ENCODE peak calls at places on chromosomes 6 and 20, in five cellular contexts. E is astrocyte, S is SK-N-SH, A is neural progenitor cell, D is IMR-90. R is an unnamed sample. For H3K9me3, the result is how much of the 10 kb centered on the place peaks cover.

GRCh38 chr6:5899216-5900045 is 107.3 kb downstream of the NRN1 start:
- DNase-seq in E (no peak), S (no peak), A (no peak), D (no peak), R (no peak)

GRCh38 chr6:125142614-125143013 is 11.0 kb upstream of the TPD52L1 start:
- DNase-seq in E (peak), S (no peak), A (no peak), D (peak), R (no peak)

GRCh38 chr6:157518399-157519250 is 137.6 kb downstream of the ZDHHC14 start:
- DNase-seq in E (no peak), S (no peak), A (no peak), D (peak), R (no peak)

GRCh38 chr6:159654483-159655098 is 38.5 kb downstream of the SOD2 start:
- DNase-seq in E (peak), S (peak), A (peak), D (peak), R (no peak)

GRCh38 chr6:168136001-168136400 is 57.0 kb upstream of the FRMD1 start:
- DNase-seq in E (no peak), S (no peak), A (no peak), D (no peak), R (peak)

GRCh38 chr6:81003156-81003555 is 749.3 kb downstream of the TENT5A start:
- DNase-seq in E (peak), S (no peak), A (no peak), D (no peak), R (no peak)

GRCh38 chr6:90403489-90404381 is 107.1 kb upstream of the BACH2 start:
- DNase-seq in E (peak), S (peak), A (peak), D (peak), R (peak)

GRCh38 chr6:6434151-6434550 is 113.7 kb upstream of the F13A1 start:
- DNase-seq in E (no peak), S (no peak), A (no peak), D (no peak), R (no peak)

GRCh38 chr20:37517371-37517748 is 3.7 kb upstream of the NNAT start:
- DNase-seq in E (no peak), S (no peak), A (no peak), D (no peak), R (no peak)

GRCh38 chr20:21202284-21202683 is 76.4 kb downstream of the KIZ start:
- DNase-seq in E (peak), S (no peak), A (no peak), D (peak), R (no peak)

GRCh38 chr6:44915111-44915510 is 413.0 kb upstream of the RUNX2 start:
- DNase-seq in E (peak), S (no peak), A (no peak), D (no peak), R (no peak)

GRCh38 chr20:35560105-35560511 is 18.2 kb downstream of the ERGIC3 start:
- DNase-seq in E (no peak), S (no peak), A (no peak), D (no peak), R (no peak)

GRCh38 chr6:79868098-79868722 is 79.1 kb downstream of the ELOVL4 start:
- DNase-seq in E (peak), S (peak), A (peak), D (peak), R (no peak)

GRCh38 chr6:63864934-63865333 is 229.3 kb downstream of the PHF3 start:
- DNase-seq in E (no peak), S (no peak), A (no peak), D (no peak), R (no peak)

GRCh38 chr6:527989-528673 is 128.8 kb downstream of the HUS1B start:
- DNase-seq in E (no peak), S (no peak), A (no peak), D (no peak), R (no peak)

GRCh38 chr6:35400901-35401311 is 51.2 kb upstream of the FANCE start:
- DNase-seq in E (peak), S (peak), A (no peak), D (peak), R (no peak)

GRCh38 chr6:20953019-20953418 is 418.8 kb downstream of the CDKAL1 start:
- DNase-seq in E (no peak), S (peak), A (peak), D (no peak), R (no peak)

GRCh38 chr20:56952258-56952929 is 314.0 kb downstream of the BMP7 start:
- DNase-seq in E (no peak), S (no peak), A (no peak), D (no peak), R (no peak)

GRCh38 chr20:56949318-56949717 is 317.1 kb downstream of the BMP7 start:
- DNase-seq in E (no peak), S (no peak), A (no peak), D (no peak), R (no peak)

GRCh38 chr20:56956536-56956935 is 309.9 kb downstream of the BMP7 start:
- DNase-seq in E (no peak), S (no peak), A (no peak), D (no peak), R (no peak)

GRCh38 chr20:56955673-56956072 is 310.8 kb downstream of the BMP7 start:
- DNase-seq in E (no peak), S (no peak), A (peak), D (no peak), R (no peak)

DNA sequence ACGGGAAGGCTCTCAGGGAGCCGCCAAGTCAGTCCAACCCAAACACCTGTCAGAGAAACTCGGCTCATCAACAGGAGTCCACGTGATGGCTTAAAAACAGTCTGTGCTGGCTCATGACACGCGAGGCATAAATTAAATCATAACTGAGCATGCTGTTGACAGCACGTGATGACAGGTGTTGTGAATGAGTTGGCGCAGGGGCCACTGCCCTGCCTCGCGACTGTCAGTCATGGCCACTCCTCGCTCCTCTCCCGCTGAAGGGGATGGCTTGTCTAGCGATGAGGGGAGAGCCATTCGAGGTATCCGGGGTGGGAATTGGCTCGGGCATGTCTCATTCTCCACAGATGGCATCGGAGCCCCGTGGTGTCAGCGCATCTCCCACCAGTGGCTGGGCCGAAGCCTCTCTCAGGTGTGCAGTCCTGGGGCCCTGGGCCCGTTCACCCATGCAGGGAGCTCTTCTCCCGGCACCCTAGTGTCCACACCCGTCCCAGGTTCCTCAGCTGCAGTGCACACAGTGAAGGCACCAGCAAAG is 313.3 kb downstream of the BMP7 start:
- DNase-seq in E (no peak), S (no peak), A (no peak), D (no peak), R (no peak)
- H3K9me3 ChIP-seq in E (under half), S (under half), A (under half), D (under half), R (under half)

DNA sequence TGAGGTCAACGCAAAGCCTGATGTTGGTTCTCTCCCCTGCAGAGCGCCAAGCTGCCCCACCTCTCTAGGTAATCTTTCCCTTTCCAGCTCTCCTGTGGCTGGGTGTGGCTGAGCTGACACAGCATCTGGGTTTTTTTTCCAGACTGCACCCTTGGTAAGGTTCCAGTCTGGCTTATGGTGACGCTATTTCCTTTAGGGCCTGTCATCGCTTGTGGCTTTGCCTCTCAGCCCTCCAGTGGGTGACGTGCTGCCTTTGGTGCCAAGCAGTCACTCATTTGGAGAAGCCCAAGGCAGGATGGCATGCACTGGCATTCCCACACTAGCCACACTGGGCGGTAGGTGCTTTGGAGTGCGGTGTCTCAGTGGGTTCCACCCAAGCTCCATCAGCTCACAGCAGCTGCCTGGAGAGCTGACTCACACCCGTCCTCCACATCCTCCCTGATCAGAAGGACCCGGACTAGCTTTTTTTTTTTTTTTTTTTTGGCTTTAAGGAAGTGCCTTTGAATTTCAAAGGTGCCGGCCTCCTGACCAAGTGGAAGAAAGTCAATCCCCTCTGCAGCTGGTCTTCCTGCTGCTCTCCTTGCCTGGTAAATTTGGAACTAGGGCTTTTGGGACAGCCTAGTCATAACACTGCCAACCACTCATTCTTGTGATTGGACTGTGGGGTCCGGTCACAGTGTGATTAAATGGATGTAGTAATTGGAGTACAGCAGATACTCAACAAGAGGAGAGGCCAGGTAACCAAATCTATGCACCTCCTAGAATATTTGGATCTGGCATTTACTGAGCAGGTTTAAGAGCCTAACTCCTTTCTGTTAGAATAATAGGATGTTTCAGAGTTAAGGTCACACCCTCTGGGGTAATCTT is 153.6 kb downstream of the CD83 start:
- DNase-seq in E (peak), S (no peak), A (no peak), D (peak), R (peak)
- H3K4me3 ChIP-seq in E (no peak), S (no peak), A (no peak), D (no peak), R (no peak)

GRCh38 chr20:7274870-7275269 is 507.4 kb downstream of the BMP2 start:
- DNase-seq in E (no peak), S (no peak), A (no peak), D (no peak), R (no peak)

GRCh38 chr20:7272512-7272911 is 505.0 kb downstream of the BMP2 start:
- DNase-seq in E (no peak), S (no peak), A (no peak), D (no peak), R (no peak)

DNA sequence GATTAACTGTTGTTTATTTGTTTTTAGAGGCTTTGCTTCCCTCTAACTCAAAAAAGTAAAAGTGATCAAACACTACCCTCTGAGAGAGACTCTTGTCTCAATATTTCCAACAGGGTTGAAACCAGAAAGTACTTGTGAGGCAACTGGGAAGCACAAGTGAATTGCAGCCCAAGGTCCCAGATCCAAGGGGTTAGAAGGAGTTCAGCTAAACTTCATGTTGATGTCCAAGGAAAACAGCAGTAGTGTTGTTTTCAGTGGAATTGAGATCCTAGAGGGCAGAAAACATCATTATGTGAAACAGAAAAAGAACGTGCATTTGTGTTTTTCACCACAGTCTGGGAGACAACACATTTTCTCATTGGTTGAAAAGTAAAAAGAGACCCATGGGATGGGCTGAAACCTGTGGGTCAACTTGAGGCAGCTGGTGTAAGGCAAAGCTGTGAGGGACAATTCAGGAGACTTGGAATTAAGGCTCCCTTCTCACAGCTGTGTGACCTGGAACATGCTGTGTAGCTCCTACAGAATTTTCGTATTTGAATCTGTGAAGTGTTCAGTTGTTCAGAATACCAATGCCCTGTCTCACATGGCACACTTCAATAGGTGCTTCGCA is 508.2 kb downstream of the BMP2 start:
- DNase-seq in E (no peak), S (no peak), A (no peak), D (no peak), R (no peak)
- H3K9ac ChIP-seq in E (no peak), S (no peak), A (no peak), D (no peak), R (no peak)

GRCh38 chr6:71364910-71365542 is 76.4 kb downstream of the OGFRL1 start:
- DNase-seq in E (peak), S (no peak), A (no peak), D (peak), R (no peak)
- H3K9me3 ChIP-seq in E (under half), S (under half), A (under half), D (under half), R (under half)